ENCODE peak calls at places on chromosomes 16 and 17, in five cellular contexts. G is stimulated activated naive CD4-positive, alpha-beta T cell treated with Interleukin-2 at 50 U/mL for 16 hours; I is WTC11; Y is posterior vena cava; F is GM03348. U is an unnamed sample.

GRCh38 chr16:71526111-71526998 is at the start of gene CHST4:
- DNase-seq in F (peak; percentile 80), Y (no peak), G (no peak), I (peak; percentile 75), U (peak; percentile 47)

GRCh38 chr17:42163113-42163512 is 8.3 kb upstream of the RAB5C start:
- DNase-seq in G (peak; percentile 9), F (no peak), Y (no peak), I (peak; percentile 87), U (no peak)

GRCh38 chr17:27760069-27760885 is 40.1 kb downstream of the NOS2 start:
- DNase-seq in G (peak; percentile 59), F (peak; percentile 78), I (peak; percentile 87), Y (peak; percentile 93), U (peak; percentile 25)

GRCh38 chr16:27225536-27226360 is 22.4 kb downstream of the KDM8 start:
- DNase-seq in G (no peak), Y (peak; percentile 49), F (no peak), I (no peak), U (no peak)

GRCh38 chr17:27651411-27652345 is 20.7 kb downstream of the LGALS9 start:
- DNase-seq in F (peak; percentile 51), G (peak; percentile 36), I (peak; percentile 77), Y (peak; percentile 90), U (peak; percentile 14)

GRCh38 chr16:11245222-11245737 is 10.7 kb downstream of the SOCS1 start:
- DNase-seq in G (no peak), Y (no peak), F (no peak), I (no peak), U (no peak)

GRCh38 chr16:66975302-66975893 is 13.0 kb upstream of the CES4A start:
- DNase-seq in G (no peak), F (no peak), Y (no peak), I (no peak), U (no peak)

GRCh38 chr17:16419074-16419928 is 3.9 kb downstream of the TRPV2 start:
- DNase-seq in F (peak; percentile 83), I (no peak), G (peak; percentile 72), Y (no peak), U (peak; percentile 86)

GRCh38 chr17:40378966-40379365 is 14.4 kb upstream of the GJD3 start:
- DNase-seq in Y (no peak), F (no peak), I (no peak), G (no peak), U (no peak)

GRCh38 chr16:14306485-14307058 is 235.5 kb downstream of the MRTFB start:
- DNase-seq in I (no peak), F (no peak), G (no peak), Y (no peak), U (no peak)

GRCh38 chr17:18074566-18075272 is 13.0 kb upstream of the DRG2 start:
- DNase-seq in F (no peak), G (no peak), Y (no peak), I (no peak), U (peak; percentile 70)

GRCh38 chr16:12976936-12977335 is 75.5 kb downstream of the SHISA9 start:
- DNase-seq in G (no peak), I (no peak), Y (no peak), F (no peak), U (peak; percentile 2)

GRCh38 chr17:80989586-80989913 is 2.1 kb upstream of the CHMP6 start:
- DNase-seq in I (no peak), G (no peak), F (no peak), Y (no peak), U (no peak)

GRCh38 chr17:31279401-31279800 is 17.6 kb downstream of the OMG start:
- DNase-seq in F (no peak), I (no peak), G (no peak), Y (no peak), U (no peak)

GRCh38 chr17:38687291-38687690 is 12.5 kb upstream of the EPOP start:
- DNase-seq in Y (no peak), I (no peak), G (no peak), F (peak; percentile 54), U (peak; percentile 85)

GRCh38 chr16:85461814-85462404 is 151.2 kb upstream of the GSE1 start:
- DNase-seq in F (peak; percentile 73), Y (no peak), I (peak; percentile 73), G (no peak), U (peak; percentile 61)

GRCh38 chr16:67428146-67428731 is 2.7 kb upstream of the HSD11B2 start:
- DNase-seq in Y (peak; percentile 90), F (peak; percentile 82), G (peak; percentile 24), I (peak; percentile 91), U (peak; percentile 80)

GRCh38 chr16:17149904-17150483 is 320.8 kb downstream of the XYLT1 start:
- DNase-seq in F (no peak), G (no peak), Y (no peak), I (no peak), U (no peak)

GRCh38 chr17:10033982-10034381 is 128.9 kb upstream of the RCVRN start:
- DNase-seq in F (no peak), I (no peak), Y (peak; percentile 78), G (no peak), U (no peak)

GRCh38 chr16:57530531-57531252 is 5.7 kb downstream of the CCDC102A start:
- DNase-seq in G (no peak), Y (peak; percentile 65), F (no peak), I (peak; percentile 8), U (no peak)

GRCh38 chr16:85986931-85987749 is 88.2 kb downstream of the IRF8 start:
- DNase-seq in I (peak; percentile 47), Y (peak; percentile 73), G (peak; percentile 13), F (no peak), U (no peak)

GRCh38 chr16:85551319-85551978 is 61.7 kb upstream of the GSE1 start:
- DNase-seq in I (no peak), Y (no peak), F (no peak), G (no peak), U (no peak)

GRCh38 chr17:41965694-41966375 is 760 bp upstream of the CNP start:
- DNase-seq in G (peak; percentile 59), Y (peak; percentile 84), F (peak; percentile 58), I (peak; percentile 84), U (peak; percentile 28)